ENCODE peak calls at places on chromosome 2, in six cellular contexts. L is IMR-90, Q is heart left ventricle, I is breast epithelium, N is transverse colon, P is ovary. C is an unnamed sample. For H3K4me1, the result is how much of the 10 kb centered on the place peaks cover.

GRCh38 chr2:126657636-126658315 is 1.8 kb downstream of the GYPC start:
- DNase-seq in P (peak), N (peak), Q (peak), L (peak), I (no peak), C (peak)

GRCh38 chr2:222878284-222878876 is 17.5 kb downstream of the ACSL3 start:
- DNase-seq in I (no peak), P (no peak), Q (no peak), N (no peak), L (no peak), C (no peak)

GRCh38 chr2:69734040-69734611 is 7.8 kb upstream of the ANXA4 start:
- DNase-seq in Q (no peak), I (no peak), L (no peak), N (no peak), P (peak), C (peak)

GRCh38 chr2:206443735-206444527 is 599 bp downstream of the ADAM23 start:
- DNase-seq in P (peak), N (no peak), L (peak), I (no peak), Q (peak), C (peak)

GRCh38 chr2:44137048-44137447 is 31.6 kb upstream of the PPM1B start:
- DNase-seq in P (no peak), Q (no peak), N (no peak), L (no peak), I (no peak), C (no peak)

GRCh38 chr2:903223-903900 is 47.3 kb upstream of the SNTG2 start:
- DNase-seq in P (no peak), Q (no peak), L (no peak), I (no peak), N (no peak), C (no peak)

GRCh38 chr2:38174646-38175096 is 98.7 kb upstream of the CYP1B1 start:
- DNase-seq in N (no peak), L (peak), P (no peak), Q (no peak), I (no peak), C (no peak)

GRCh38 chr2:26757873-26758789 is 6.0 kb upstream of the SLC35F6 start:
- DNase-seq in P (peak), Q (no peak), L (peak), N (no peak), I (no peak), C (no peak)

GRCh38 chr2:205684871-205685313 is 2.6 kb downstream of the NRP2 start:
- DNase-seq in N (no peak), I (no peak), P (peak), L (peak), Q (no peak), C (no peak)

GRCh38 chr2:239038773-239039478 is 191.0 kb downstream of the TWIST2 start:
- DNase-seq in P (no peak), N (no peak), Q (peak), I (no peak), L (no peak), C (no peak)

GRCh38 chr2:16218651-16219050 is 278.3 kb downstream of the MYCN start:
- DNase-seq in I (no peak), L (no peak), N (peak), Q (no peak), P (no peak), C (peak)

DNA sequence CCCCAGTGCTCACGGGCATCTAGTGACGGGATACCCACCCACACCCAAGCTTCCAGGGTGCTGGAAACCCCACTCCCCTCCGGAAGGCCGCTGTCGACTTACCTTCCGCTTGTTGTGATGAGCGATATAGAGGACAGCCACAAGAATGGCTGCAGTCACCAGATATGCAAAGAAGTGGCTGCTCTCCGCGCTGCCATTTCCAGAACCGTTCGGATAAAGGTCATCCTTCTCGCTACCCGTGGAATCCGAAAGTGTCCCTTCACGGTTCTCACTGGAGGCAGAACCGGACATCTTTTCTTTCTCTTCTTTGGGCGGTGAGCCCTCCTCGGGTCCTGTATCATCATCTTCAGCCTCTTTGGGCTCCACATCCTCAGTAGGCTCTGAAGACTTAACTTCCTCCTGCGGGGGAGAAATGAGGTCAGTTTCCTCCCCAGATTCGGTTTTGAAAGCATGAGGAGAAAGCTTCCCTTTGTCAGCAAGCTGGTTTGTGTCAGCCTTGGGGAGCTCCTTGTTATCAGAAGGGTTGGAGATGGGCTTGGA is 1.3 kb downstream of the TGOLN2 start:
- DNase-seq in I (no peak), Q (no peak), N (peak), L (peak), P (no peak), C (no peak)
- TF ChIP-seq POLR2A in I (no peak), Q (no peak), N (peak), L (no peak), P (no peak), C (no peak)

DNA sequence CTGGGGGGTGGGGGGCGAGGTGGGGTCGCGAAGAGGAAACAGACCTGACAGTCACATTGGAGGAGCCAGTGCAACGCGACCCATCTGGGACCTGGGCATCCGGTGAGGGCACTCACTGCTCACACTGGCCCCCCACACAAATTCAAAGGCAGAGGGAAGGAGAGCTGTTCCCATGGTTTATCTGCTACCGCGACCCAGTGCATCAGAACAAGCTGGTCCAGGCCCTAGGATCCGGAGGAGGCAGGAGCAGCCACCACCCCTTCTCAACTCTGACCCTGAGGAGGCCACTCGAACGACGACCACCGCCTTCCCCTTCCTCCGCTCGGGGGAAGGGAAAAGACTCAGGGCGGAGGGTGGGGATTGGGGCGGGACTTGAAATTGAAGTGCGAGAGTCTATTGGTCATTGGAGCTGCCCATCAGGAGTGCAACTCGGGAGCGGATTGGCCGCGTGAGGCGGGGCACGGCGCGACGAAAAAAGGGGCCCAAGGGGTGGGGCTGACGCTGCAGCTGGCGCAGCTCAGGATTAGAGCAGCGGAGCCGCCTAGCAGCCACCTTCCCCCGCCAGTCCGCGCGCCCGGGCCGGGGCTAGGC is at the start of gene CDK5R2:
- DNase-seq in P (no peak), N (peak), L (peak), I (no peak), Q (peak), C (peak)
- H3K4me3 ChIP-seq in P (peak), N (peak), L (peak), I (peak), Q (peak), C (peak)

GRCh38 chr2:17756629-17757028 is 2.7 kb downstream of the GEN1 start:
- DNase-seq in I (no peak), Q (no peak), N (no peak), P (no peak), L (peak), C (no peak)

GRCh38 chr2:17757321-17757720 is 3.4 kb downstream of the GEN1 start:
- DNase-seq in L (peak), P (no peak), I (no peak), Q (no peak), N (peak), C (no peak)

GRCh38 chr2:17753803-17754663 is at the start of the genes GEN1 and SMC6:
- DNase-seq in P (peak), L (peak), N (peak), Q (peak), I (peak), C (peak)

GRCh38 chr2:17752892-17753802 is 463 bp downstream of the SMC6 start:
- DNase-seq in N (peak), L (peak), I (peak), Q (no peak), P (no peak), C (peak)

GRCh38 chr2:17754773-17755425 is 961 bp downstream of the GEN1 start:
- DNase-seq in L (no peak), N (no peak), P (no peak), I (no peak), Q (no peak), C (no peak)
- H3K4me1 ChIP-seq in L (under half), N (half or more), P (under half), I (under half), Q (under half), C (under half)

GRCh38 chr2:171158036-171158789 is 2.5 kb downstream of the TLK1 start:
- DNase-seq in P (no peak), Q (no peak), N (no peak), I (no peak), L (no peak), C (no peak)

GRCh38 chr2:171158790-171159325 is 1.8 kb downstream of the TLK1 start:
- DNase-seq in Q (no peak), P (no peak), N (no peak), I (no peak), L (no peak), C (no peak)

GRCh38 chr2:171160119-171160629 is 519 bp downstream of the TLK1 start:
- DNase-seq in I (peak), N (peak), L (peak), P (peak), Q (peak), C (peak)

GRCh38 chr2:171160630-171161424 is at the start of gene TLK1:
- DNase-seq in Q (peak), I (peak), N (peak), L (peak), P (peak), C (peak)

GRCh38 chr2:171159326-171160118 is 1.2 kb downstream of the TLK1 start:
- DNase-seq in I (peak), L (peak), Q (no peak), N (peak), P (peak), C (peak)
- TF ChIP-seq POLR2A in I (no peak), L (no peak), Q (no peak), N (no peak), P (no peak), C (no peak)

GRCh38 chr2:150485114-150485870 is 2.2 kb downstream of the RND3 start:
- DNase-seq in I (peak), P (peak), Q (peak), L (peak), N (peak), C (peak)
- H3K4me3 ChIP-seq in I (peak), P (peak), Q (peak), L (peak), N (peak), C (peak)

DNA sequence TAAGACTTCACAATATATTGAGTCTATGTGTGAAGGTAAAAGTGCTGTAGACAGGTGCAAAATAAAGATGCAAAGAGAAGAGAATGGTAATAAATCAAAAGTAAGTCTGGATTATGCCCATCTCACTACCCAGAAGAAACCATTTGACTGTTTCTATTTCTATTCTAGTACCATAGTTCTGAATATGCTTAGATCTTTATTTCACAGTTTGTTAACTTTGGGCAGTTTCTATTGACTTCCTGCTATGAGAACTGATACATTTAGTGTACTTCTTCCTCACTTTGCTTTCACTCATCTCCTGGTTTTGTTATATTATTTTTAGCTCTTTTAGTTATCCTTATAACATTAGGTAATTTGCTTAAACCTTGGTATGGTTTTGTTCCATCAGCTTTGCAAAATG is 94.9 kb downstream of the HS1BP3 start:
- DNase-seq in N (no peak), L (no peak), P (no peak), Q (no peak), I (no peak), C (no peak)
- H3K4me1 ChIP-seq in N (under half), L (under half), P (under half), Q (under half), I (under half), C (under half)

DNA sequence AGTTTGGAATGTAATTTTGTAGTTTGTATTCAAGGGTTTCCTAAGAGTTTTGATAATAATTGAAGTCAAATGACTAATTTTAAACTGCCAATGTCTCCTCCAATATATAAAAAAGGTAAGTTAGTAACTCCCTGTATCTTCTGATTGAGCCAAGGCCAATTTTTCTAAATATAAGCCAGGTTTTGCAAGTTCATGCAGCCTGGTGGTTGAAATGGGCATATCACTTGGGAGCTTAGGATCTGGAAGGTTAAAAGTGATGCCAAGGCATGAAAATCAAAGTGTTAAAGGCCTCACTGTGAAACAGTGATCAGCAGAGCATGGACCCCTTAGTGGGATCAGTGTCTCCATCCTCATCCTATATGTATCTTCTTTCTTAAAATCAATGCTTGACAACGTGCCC is 60.5 kb downstream of the MERTK start:
- DNase-seq in Q (no peak), I (no peak), L (no peak), N (no peak), P (no peak), C (no peak)
- TF ChIP-seq POLR2A in Q (no peak), I (no peak), L (no peak), N (no peak), P (no peak), C (no peak)

GRCh38 chr2:177671662-177672061 is 279.1 kb downstream of the AGPS start:
- DNase-seq in P (no peak), Q (no peak), N (no peak), I (no peak), L (no peak), C (no peak)
- H3K4me3 ChIP-seq in P (no peak), Q (no peak), N (no peak), I (no peak), L (no peak), C (no peak)